ENCODE peak calls at places on chromosomes 3 and 15, in six cellular contexts. One of them, this sample, is unnamed.

GRCh38 chr3:5006755-5007202 is 27.5 kb downstream of the BHLHE40 start:
- DNase-seq in cardiac fibroblast: no peak
- DNase-seq in prostate gland: no peak
- DNase-seq in upper lobe of right lung: no peak
- DNase-seq in astrocyte of the spinal cord: no peak
- DNase-seq in iPS DF 6.9: no peak
- DNase-seq in this sample: no peak

GRCh38 chr3:50430950-50431435 is 71.7 kb upstream of the TMEM115 start:
- DNase-seq in iPS DF 6.9: no peak
- DNase-seq in prostate gland: no peak
- DNase-seq in astrocyte of the spinal cord: no peak
- DNase-seq in cardiac fibroblast: no peak
- DNase-seq in upper lobe of right lung: no peak
- DNase-seq in this sample: no peak

GRCh38 chr3:14273886-14274517 is 95.4 kb downstream of the LSM3 start:
- DNase-seq in cardiac fibroblast: no peak
- DNase-seq in astrocyte of the spinal cord: no peak
- DNase-seq in upper lobe of right lung: no peak
- DNase-seq in prostate gland: no peak
- DNase-seq in iPS DF 6.9: no peak
- DNase-seq in this sample: no peak

GRCh38 chr3:179961081-179962078 is 75.4 kb downstream of the PEX5L start:
- DNase-seq in iPS DF 6.9: no peak
- DNase-seq in upper lobe of right lung: no peak
- DNase-seq in astrocyte of the spinal cord: no peak
- DNase-seq in cardiac fibroblast: no peak
- DNase-seq in prostate gland: no peak
- DNase-seq in this sample: no peak

GRCh38 chr3:195101927-195102608 is 168.9 kb downstream of the XXYLT1 start:
- DNase-seq in upper lobe of right lung: peak
- DNase-seq in astrocyte of the spinal cord: no peak
- DNase-seq in cardiac fibroblast: no peak
- DNase-seq in iPS DF 6.9: no peak
- DNase-seq in prostate gland: no peak
- DNase-seq in this sample: no peak

GRCh38 chr3:97954193-97954827 is 17.9 kb downstream of the RIOX2 start:
- DNase-seq in prostate gland: no peak
- DNase-seq in astrocyte of the spinal cord: no peak
- DNase-seq in cardiac fibroblast: no peak
- DNase-seq in iPS DF 6.9: no peak
- DNase-seq in upper lobe of right lung: no peak
- DNase-seq in this sample: no peak

GRCh38 chr3:178709047-178709446 is 172.8 kb downstream of the KCNMB2 start:
- DNase-seq in iPS DF 6.9: no peak
- DNase-seq in astrocyte of the spinal cord: peak
- DNase-seq in cardiac fibroblast: peak
- DNase-seq in upper lobe of right lung: no peak
- DNase-seq in prostate gland: no peak
- DNase-seq in this sample: no peak

GRCh38 chr3:31377045-31377642 is 155.6 kb upstream of the STT3B start:
- DNase-seq in cardiac fibroblast: peak
- DNase-seq in prostate gland: no peak
- DNase-seq in iPS DF 6.9: no peak
- DNase-seq in astrocyte of the spinal cord: peak
- DNase-seq in upper lobe of right lung: no peak
- DNase-seq in this sample: no peak

GRCh38 chr15:51338496-51338895 is at the start of gene CYP19A1:
- DNase-seq in prostate gland: no peak
- DNase-seq in cardiac fibroblast: no peak
- DNase-seq in iPS DF 6.9: no peak
- DNase-seq in upper lobe of right lung: no peak
- DNase-seq in astrocyte of the spinal cord: no peak
- DNase-seq in this sample: no peak

GRCh38 chr3:124518350-124518749 is 211.9 kb upstream of the UMPS start:
- DNase-seq in cardiac fibroblast: no peak
- DNase-seq in prostate gland: no peak
- DNase-seq in upper lobe of right lung: no peak
- DNase-seq in astrocyte of the spinal cord: no peak
- DNase-seq in iPS DF 6.9: no peak
- DNase-seq in this sample: no peak

GRCh38 chr3:13307041-13307440 is 113.1 kb downstream of the NUP210 start:
- DNase-seq in prostate gland: no peak
- DNase-seq in iPS DF 6.9: no peak
- DNase-seq in upper lobe of right lung: no peak
- DNase-seq in cardiac fibroblast: no peak
- DNase-seq in astrocyte of the spinal cord: no peak
- DNase-seq in this sample: no peak

GRCh38 chr15:25810154-25810553 is 53.0 kb downstream of the ATP10A start:
- DNase-seq in astrocyte of the spinal cord: no peak
- DNase-seq in prostate gland: no peak
- DNase-seq in cardiac fibroblast: no peak
- DNase-seq in iPS DF 6.9: no peak
- DNase-seq in upper lobe of right lung: no peak
- DNase-seq in this sample: no peak

GRCh38 chr3:177596822-177597271 is 399.6 kb upstream of the TBL1XR1 start:
- DNase-seq in astrocyte of the spinal cord: no peak
- DNase-seq in prostate gland: peak
- DNase-seq in upper lobe of right lung: no peak
- DNase-seq in cardiac fibroblast: peak
- DNase-seq in iPS DF 6.9: no peak
- DNase-seq in this sample: no peak

GRCh38 chr15:54820811-54821210 is 375.9 kb downstream of the RSL24D1 start:
- DNase-seq in iPS DF 6.9: no peak
- DNase-seq in cardiac fibroblast: no peak
- DNase-seq in upper lobe of right lung: no peak
- DNase-seq in astrocyte of the spinal cord: no peak
- DNase-seq in prostate gland: no peak
- DNase-seq in this sample: no peak

GRCh38 chr3:59777559-59778178 is 727.8 kb upstream of the CFAP20DC start:
- DNase-seq in prostate gland: no peak
- DNase-seq in cardiac fibroblast: no peak
- DNase-seq in upper lobe of right lung: no peak
- DNase-seq in astrocyte of the spinal cord: no peak
- DNase-seq in iPS DF 6.9: no peak
- DNase-seq in this sample: no peak

GRCh38 chr3:100900671-100901070 is 92.5 kb downstream of the ABI3BP start:
- DNase-seq in astrocyte of the spinal cord: no peak
- DNase-seq in upper lobe of right lung: no peak
- DNase-seq in cardiac fibroblast: no peak
- DNase-seq in prostate gland: no peak
- DNase-seq in iPS DF 6.9: no peak
- DNase-seq in this sample: no peak

GRCh38 chr3:190064112-190064511 is 56.6 kb downstream of the P3H2 start:
- DNase-seq in iPS DF 6.9: no peak
- DNase-seq in astrocyte of the spinal cord: peak
- DNase-seq in prostate gland: peak
- DNase-seq in cardiac fibroblast: peak
- DNase-seq in upper lobe of right lung: no peak
- DNase-seq in this sample: no peak

GRCh38 chr3:73580343-73580742 is 44.4 kb downstream of the PDZRN3 start:
- DNase-seq in upper lobe of right lung: no peak
- DNase-seq in prostate gland: peak
- DNase-seq in cardiac fibroblast: peak
- DNase-seq in astrocyte of the spinal cord: peak
- DNase-seq in iPS DF 6.9: no peak
- DNase-seq in this sample: no peak

GRCh38 chr3:176872771-176873209 is 324.5 kb downstream of the TBL1XR1 start:
- DNase-seq in cardiac fibroblast: peak
- DNase-seq in upper lobe of right lung: no peak
- DNase-seq in iPS DF 6.9: peak
- DNase-seq in astrocyte of the spinal cord: peak
- DNase-seq in prostate gland: peak
- DNase-seq in this sample: peak

GRCh38 chr15:40928975-40929729 is at the start of gene DLL4:
- DNase-seq in upper lobe of right lung: peak
- DNase-seq in iPS DF 6.9: no peak
- DNase-seq in astrocyte of the spinal cord: peak
- DNase-seq in prostate gland: peak
- DNase-seq in cardiac fibroblast: peak
- DNase-seq in this sample: peak

GRCh38 chr15:69979783-69980182 is 117.9 kb downstream of the TLE3 start:
- DNase-seq in upper lobe of right lung: no peak
- DNase-seq in cardiac fibroblast: no peak
- DNase-seq in prostate gland: no peak
- DNase-seq in astrocyte of the spinal cord: no peak
- DNase-seq in iPS DF 6.9: no peak
- DNase-seq in this sample: no peak

GRCh38 chr3:27688053-27688452 is 34.1 kb downstream of the EOMES start:
- DNase-seq in iPS DF 6.9: no peak
- DNase-seq in upper lobe of right lung: peak
- DNase-seq in cardiac fibroblast: no peak
- DNase-seq in astrocyte of the spinal cord: no peak
- DNase-seq in prostate gland: no peak
- DNase-seq in this sample: no peak

GRCh38 chr15:47551079-47551478 is 166.2 kb upstream of the SEMA6D start:
- DNase-seq in iPS DF 6.9: peak
- DNase-seq in prostate gland: no peak
- DNase-seq in cardiac fibroblast: no peak
- DNase-seq in astrocyte of the spinal cord: no peak
- DNase-seq in upper lobe of right lung: no peak
- DNase-seq in this sample: no peak

GRCh38 chr15:64017082-64017588 is 29.1 kb downstream of the DAPK2 start:
- DNase-seq in astrocyte of the spinal cord: peak
- DNase-seq in upper lobe of right lung: no peak
- DNase-seq in iPS DF 6.9: no peak
- DNase-seq in prostate gland: no peak
- DNase-seq in cardiac fibroblast: no peak
- DNase-seq in this sample: no peak

DNA sequence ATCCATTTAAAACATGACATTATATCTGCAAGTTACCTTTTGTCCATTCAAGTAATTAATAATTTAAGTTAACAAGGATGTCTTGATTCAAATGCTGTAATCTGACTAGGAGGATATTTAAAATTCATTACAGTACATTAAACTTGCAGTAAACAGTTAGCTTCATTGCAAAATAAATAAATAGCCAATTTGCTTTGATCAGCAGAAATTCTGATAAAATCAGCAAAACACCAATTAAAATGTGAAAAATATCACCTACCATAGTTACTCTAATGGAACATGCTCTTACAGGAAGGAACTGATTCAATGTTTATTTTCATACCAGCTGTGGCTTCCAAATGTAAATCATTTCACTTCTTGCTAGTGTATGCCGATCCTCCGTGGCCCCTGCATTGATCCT is 150.7 kb downstream of the FOXB1 start:
- DNase-seq in iPS DF 6.9: no peak
- DNase-seq in prostate gland: no peak
- DNase-seq in cardiac fibroblast: no peak
- DNase-seq in astrocyte of the spinal cord: no peak
- DNase-seq in upper lobe of right lung: no peak
- DNase-seq in this sample: no peak
- H3K4me3 ChIP-seq in iPS DF 6.9: no peak
- H3K4me3 ChIP-seq in prostate gland: no peak
- H3K4me3 ChIP-seq in cardiac fibroblast: no peak
- H3K4me3 ChIP-seq in astrocyte of the spinal cord: no peak
- H3K4me3 ChIP-seq in upper lobe of right lung: no peak
- H3K4me3 ChIP-seq in this sample: no peak

DNA sequence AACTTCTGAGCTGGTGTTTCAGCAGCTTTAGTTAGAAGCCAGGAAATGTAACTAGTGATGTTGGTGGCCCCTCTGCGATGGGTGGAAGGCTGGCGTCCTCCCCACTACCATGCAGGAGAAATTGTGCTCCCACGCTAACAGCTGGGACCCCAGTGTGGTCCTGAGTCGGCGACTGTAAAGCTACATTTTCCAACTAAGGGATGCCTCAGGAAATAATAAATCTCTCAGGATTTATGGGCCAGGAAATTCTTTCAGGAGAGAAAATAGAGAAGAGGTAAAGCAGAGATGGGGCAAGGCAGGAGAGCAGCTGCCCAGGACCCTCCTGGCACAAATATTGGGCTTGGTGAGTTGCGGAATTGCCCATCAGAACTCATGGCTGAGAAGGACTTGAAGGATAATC is 186.9 kb downstream of the OPA1 start:
- DNase-seq in astrocyte of the spinal cord: no peak
- DNase-seq in upper lobe of right lung: no peak
- DNase-seq in cardiac fibroblast: no peak
- DNase-seq in prostate gland: no peak
- DNase-seq in iPS DF 6.9: no peak
- DNase-seq in this sample: no peak
- H3K4me3 ChIP-seq in astrocyte of the spinal cord: no peak
- H3K4me3 ChIP-seq in upper lobe of right lung: no peak
- H3K4me3 ChIP-seq in cardiac fibroblast: no peak
- H3K4me3 ChIP-seq in prostate gland: no peak
- H3K4me3 ChIP-seq in iPS DF 6.9: no peak
- H3K4me3 ChIP-seq in this sample: no peak

DNA sequence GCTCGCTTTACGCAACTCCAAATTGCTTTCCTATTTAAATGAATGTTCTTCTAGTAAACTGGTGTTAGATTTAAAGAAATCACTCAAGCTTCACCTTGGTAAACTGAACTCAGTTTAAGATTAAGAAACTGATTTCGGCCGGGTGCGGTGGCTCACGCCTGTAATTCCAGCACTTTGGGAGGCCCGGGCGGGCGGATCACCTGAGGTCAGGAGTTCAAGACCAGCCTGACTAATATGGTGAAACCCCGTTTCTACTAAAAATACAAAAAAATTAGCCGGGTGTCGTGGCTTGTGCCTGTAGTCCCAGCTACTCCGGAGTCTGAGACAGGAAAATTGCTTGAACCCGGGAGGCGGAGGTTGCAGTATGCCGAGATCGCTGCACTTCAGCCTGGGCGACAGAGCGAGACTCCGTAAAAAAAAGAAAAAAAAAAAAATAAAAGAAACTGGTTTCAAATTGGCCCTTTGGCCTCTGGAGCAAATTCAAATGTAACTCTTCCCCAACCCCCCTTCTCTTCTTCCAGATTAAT is 1.7 kb downstream of the SKIL start:
- DNase-seq in astrocyte of the spinal cord: peak
- DNase-seq in iPS DF 6.9: no peak
- DNase-seq in prostate gland: no peak
- DNase-seq in cardiac fibroblast: peak
- DNase-seq in upper lobe of right lung: no peak
- DNase-seq in this sample: no peak
- H3K4me3 ChIP-seq in astrocyte of the spinal cord: peak
- H3K4me3 ChIP-seq in iPS DF 6.9: peak
- H3K4me3 ChIP-seq in prostate gland: no peak
- H3K4me3 ChIP-seq in cardiac fibroblast: peak
- H3K4me3 ChIP-seq in upper lobe of right lung: peak
- H3K4me3 ChIP-seq in this sample: peak

GRCh38 chr3:11610700-11611099 is 33.0 kb downstream of the VGLL4 start:
- DNase-seq in prostate gland: no peak
- DNase-seq in iPS DF 6.9: no peak
- DNase-seq in astrocyte of the spinal cord: no peak
- DNase-seq in upper lobe of right lung: no peak
- DNase-seq in cardiac fibroblast: peak
- DNase-seq in this sample: no peak

GRCh38 chr3:11607816-11608215 is 35.9 kb downstream of the VGLL4 start:
- DNase-seq in cardiac fibroblast: peak
- DNase-seq in iPS DF 6.9: no peak
- DNase-seq in astrocyte of the spinal cord: no peak
- DNase-seq in upper lobe of right lung: no peak
- DNase-seq in prostate gland: no peak
- DNase-seq in this sample: no peak

GRCh38 chr3:11611271-11611893 is 32.3 kb downstream of the VGLL4 start:
- DNase-seq in iPS DF 6.9: no peak
- DNase-seq in astrocyte of the spinal cord: peak
- DNase-seq in cardiac fibroblast: no peak
- DNase-seq in upper lobe of right lung: no peak
- DNase-seq in prostate gland: no peak
- DNase-seq in this sample: no peak

GRCh38 chr3:11609481-11609880 is 34.2 kb downstream of the VGLL4 start:
- DNase-seq in prostate gland: no peak
- DNase-seq in iPS DF 6.9: no peak
- DNase-seq in cardiac fibroblast: no peak
- DNase-seq in astrocyte of the spinal cord: no peak
- DNase-seq in upper lobe of right lung: no peak
- DNase-seq in this sample: no peak

GRCh38 chr3:11610044-11610671 is 33.6 kb downstream of the VGLL4 start:
- DNase-seq in iPS DF 6.9: no peak
- DNase-seq in upper lobe of right lung: no peak
- DNase-seq in astrocyte of the spinal cord: peak
- DNase-seq in prostate gland: no peak
- DNase-seq in cardiac fibroblast: peak
- DNase-seq in this sample: no peak
- H3K4me3 ChIP-seq in iPS DF 6.9: no peak
- H3K4me3 ChIP-seq in upper lobe of right lung: no peak
- H3K4me3 ChIP-seq in astrocyte of the spinal cord: peak
- H3K4me3 ChIP-seq in prostate gland: no peak
- H3K4me3 ChIP-seq in cardiac fibroblast: peak
- H3K4me3 ChIP-seq in this sample: no peak

This sample was measured in tibial nerve.